ENCODE peak calls at places on chromosomes 13 and 19, in four cellular contexts. K is IMR-90; U is colonic mucosa; T is CD8-positive, alpha-beta memory T cell. Q is an unnamed sample. For H3K36me3, the result is how much of the 10 kb centered on the place peaks cover.

GRCh38 chr19:18232540-18233223 is 6.4 kb upstream of the PDE4C start:
- DNase-seq in K (no peak), U (no peak), T (no peak), Q (no peak)

GRCh38 chr13:74115138-74115537 is 19.1 kb downstream of the KLF12 start:
- DNase-seq in K (peak), U (no peak), T (no peak), Q (no peak)

GRCh38 chr13:28136916-28137315 is 1.4 kb upstream of the PAN3 start:
- DNase-seq in K (no peak), U (no peak), T (no peak), Q (no peak)

GRCh38 chr19:58381460-58382220 is 810 bp upstream of the ZNF837 start:
- DNase-seq in K (no peak), U (no peak), T (no peak), Q (no peak)

GRCh38 chr13:99087954-99088491 is 110.2 kb upstream of the DOCK9 start:
- DNase-seq in K (no peak), U (peak), T (no peak), Q (no peak)

GRCh38 chr19:12881172-12881808 is at the start of gene DNASE2:
- DNase-seq in K (peak), U (peak), T (peak), Q (peak)

GRCh38 chr13:95533545-95534135 is 18.9 kb upstream of the CLDN10 start:
- DNase-seq in K (no peak), U (peak), T (no peak), Q (no peak)

GRCh38 chr13:52760078-52760477 is 20.5 kb upstream of the CNMD start:
- DNase-seq in K (no peak), U (no peak), T (no peak), Q (peak)

GRCh38 chr19:38039966-38040365 is 133.0 kb downstream of the SIPA1L3 start:
- DNase-seq in K (peak), U (no peak), T (no peak), Q (no peak)

GRCh38 chr13:100382787-100383186 is 205.8 kb downstream of the GGACT start:
- DNase-seq in K (peak), U (no peak), T (no peak), Q (no peak)

GRCh38 chr19:9848060-9848459 is 12.9 kb downstream of the PIN1 start:
- DNase-seq in K (no peak), U (no peak), T (peak), Q (no peak)

GRCh38 chr19:30307191-30307974 is 64.8 kb upstream of the ZNF536 start:
- DNase-seq in K (no peak), U (no peak), T (no peak), Q (no peak)

GRCh38 chr13:106499905-106500304 is 35.6 kb downstream of the EFNB2 start:
- DNase-seq in K (peak), U (no peak), T (no peak), Q (no peak)

GRCh38 chr19:32873560-32873959 is 4.0 kb upstream of the SLC7A9 start:
- DNase-seq in K (no peak), U (no peak), T (no peak), Q (no peak)

GRCh38 chr19:19697589-19697988 is 28.9 kb downstream of the ZNF101 start:
- DNase-seq in K (no peak), U (no peak), T (no peak), Q (no peak)

GRCh38 chr19:56476671-56477428 is at the start of gene ZNF667:
- DNase-seq in K (peak), U (peak), T (peak), Q (peak)

GRCh38 chr13:41942462-41943094 is 18.3 kb downstream of the VWA8 start:
- DNase-seq in K (peak), U (no peak), T (no peak), Q (no peak)

GRCh38 chr13:111270765-111271164 is 49.7 kb upstream of the TEX29 start:
- DNase-seq in K (peak), U (no peak), T (no peak), Q (no peak)

GRCh38 chr13:20828540-20829364 is 55.0 kb upstream of the EEF1AKMT1 start:
- DNase-seq in K (peak), U (peak), T (peak), Q (no peak)

GRCh38 chr13:71714802-71715375 is 152.1 kb downstream of the DACH1 start:
- DNase-seq in K (no peak), U (no peak), T (no peak), Q (no peak)

GRCh38 chr13:98187862-98188261 is 10.8 kb upstream of the RNF113B start:
- DNase-seq in K (no peak), U (no peak), T (no peak), Q (no peak)

GRCh38 chr19:10868872-10869547 is 2.3 kb upstream of the CARM1 start:
- DNase-seq in K (no peak), U (no peak), T (no peak), Q (no peak)

GRCh38 chr19:30596813-30597399 is 224.7 kb downstream of the ZNF536 start:
- DNase-seq in K (no peak), U (no peak), T (no peak), Q (no peak)

GRCh38 chr13:33691980-33692379 is 126.0 kb upstream of the RFC3 start:
- DNase-seq in K (no peak), U (no peak), T (no peak), Q (no peak)

GRCh38 chr13:23871616-23872220 is 17.5 kb downstream of the MIPEP start:
- DNase-seq in K (peak), U (no peak), T (no peak), Q (no peak)

GRCh38 chr13:29483211-29483610 is 112.3 kb downstream of the SLC7A1 start:
- DNase-seq in K (no peak), U (no peak), T (no peak), Q (peak)

DNA sequence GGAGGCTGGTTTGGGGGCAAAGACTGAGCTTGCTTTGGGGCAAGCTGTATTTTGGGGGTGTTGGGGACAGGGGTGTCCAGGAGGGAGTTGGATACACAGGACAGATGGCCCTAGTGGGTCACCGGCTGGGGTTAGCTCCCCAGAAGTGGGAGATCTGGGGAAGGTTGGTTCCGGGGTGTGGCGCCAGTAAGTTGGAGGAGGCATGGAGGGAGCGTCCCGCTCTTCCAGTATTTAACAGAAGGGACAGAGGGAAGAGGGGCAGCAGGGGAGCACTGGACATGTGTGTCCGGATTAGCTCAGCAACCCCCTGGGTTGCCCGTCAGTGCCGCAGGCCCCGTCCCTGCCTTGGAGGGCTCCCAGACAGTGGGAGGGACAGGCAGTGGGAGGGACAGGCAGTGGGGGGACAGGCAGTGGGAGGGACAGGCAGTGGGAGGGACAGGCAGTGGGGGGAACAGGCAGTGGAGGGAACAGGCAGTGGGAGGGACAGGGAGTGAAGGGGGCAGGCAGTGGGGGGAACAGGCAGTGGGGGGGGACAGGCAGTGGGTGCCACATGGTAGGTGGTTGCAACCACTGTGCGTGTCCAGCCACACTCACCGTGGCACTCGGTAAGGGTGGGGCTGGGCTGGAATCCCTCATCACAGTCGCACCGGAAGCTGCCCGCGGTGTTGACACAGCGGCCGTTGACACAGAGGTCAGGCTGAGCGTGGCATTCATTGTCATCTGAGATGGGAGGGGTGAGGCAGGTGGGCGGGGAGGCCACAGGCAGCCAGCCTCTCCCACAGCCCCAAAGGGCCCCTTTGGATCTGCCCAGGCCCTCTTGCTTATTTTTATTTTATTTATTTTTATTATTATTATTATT is 33.3 kb downstream of the CCL25 start:
- DNase-seq in K (no peak), U (peak), T (no peak), Q (no peak)
- H3K36me3 ChIP-seq in K (under half), U (under half), T (under half), Q (under half)

DNA sequence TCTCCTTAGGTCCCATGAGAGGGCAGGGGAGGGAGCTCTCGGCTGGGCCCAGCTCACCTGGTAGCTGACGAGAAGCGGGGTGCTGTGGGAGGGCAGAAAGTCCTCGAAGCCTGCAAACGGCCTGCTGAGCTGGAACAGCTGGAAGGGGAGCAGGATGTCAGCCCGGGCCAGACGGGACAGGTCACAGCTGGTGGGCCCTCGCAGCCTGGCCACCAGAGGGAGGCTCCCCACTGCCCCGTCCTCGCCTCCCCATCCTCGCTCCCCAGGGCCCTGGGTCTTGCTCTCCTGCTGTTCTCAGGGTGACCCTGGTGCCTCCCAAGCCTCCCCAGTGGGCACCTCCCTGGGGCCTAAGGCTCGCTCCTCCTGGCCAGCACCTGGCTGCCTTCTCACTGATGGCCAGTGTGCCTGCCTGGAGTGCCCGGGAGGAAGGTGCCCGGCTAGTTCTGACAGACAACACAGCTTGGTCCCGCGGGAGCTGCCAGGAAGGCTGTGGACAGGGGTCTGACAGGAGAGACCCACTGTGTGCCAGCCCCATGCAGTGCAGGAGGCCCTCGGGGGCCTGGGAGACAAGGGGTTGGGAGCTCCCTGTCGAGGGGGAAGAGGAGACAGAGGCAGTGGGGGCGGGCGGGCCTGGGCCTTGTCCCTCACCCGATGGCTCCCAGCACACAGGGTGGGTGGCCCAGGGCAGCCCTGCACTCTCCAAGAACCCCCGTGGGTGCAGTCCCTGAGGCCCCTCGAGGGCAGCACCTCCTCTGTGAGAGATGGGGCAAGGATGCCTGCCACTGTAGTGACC is 20.3 kb downstream of the GPX4 start:
- DNase-seq in K (no peak), U (no peak), T (no peak), Q (no peak)
- H3K36me3 ChIP-seq in K (half or more), U (half or more), T (under half), Q (under half)

GRCh38 chr13:93145199-93145598 is 81.4 kb upstream of the GPC6 start:
- DNase-seq in K (no peak), U (no peak), T (no peak), Q (no peak)

GRCh38 chr13:93146584-93147292 is 79.9 kb upstream of the GPC6 start:
- DNase-seq in K (peak), U (no peak), T (no peak), Q (no peak)

GRCh38 chr13:93144031-93144430 is 82.6 kb upstream of the GPC6 start:
- DNase-seq in K (no peak), U (no peak), T (no peak), Q (no peak)

GRCh38 chr13:93140912-93141311 is 85.7 kb upstream of the GPC6 start:
- DNase-seq in K (no peak), U (no peak), T (no peak), Q (no peak)
- H3K36me3 ChIP-seq in K (under half), U (under half), T (under half), Q (under half)

GRCh38 chr13:46778879-46779278 is 18.1 kb downstream of the ESD start:
- DNase-seq in K (peak), U (no peak), T (no peak), Q (no peak)

GRCh38 chr13:46783504-46783903 is 13.5 kb downstream of the ESD start:
- DNase-seq in K (no peak), U (no peak), T (no peak), Q (no peak)

GRCh38 chr13:46778095-46778494 is 18.9 kb downstream of the ESD start:
- DNase-seq in K (peak), U (no peak), T (no peak), Q (no peak)

DNA sequence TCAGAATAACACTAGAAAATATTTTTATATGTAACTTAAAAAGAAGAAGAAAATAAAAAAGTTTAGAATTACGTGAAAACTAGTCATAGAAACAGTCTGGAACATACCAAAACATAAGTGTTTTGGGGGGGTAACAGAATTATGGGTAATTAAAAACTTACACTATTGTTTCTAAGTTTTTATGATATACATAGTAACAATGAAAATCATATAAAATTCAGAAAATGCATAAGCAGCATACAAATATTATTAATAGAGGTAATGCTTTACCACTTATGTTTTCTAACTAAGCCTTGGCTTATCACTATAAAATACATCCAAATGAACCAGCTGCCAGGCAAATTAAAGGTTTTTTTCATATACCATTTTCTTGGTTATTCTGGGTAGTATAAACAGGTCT is 14.9 kb downstream of the ESD start:
- DNase-seq in K (no peak), U (no peak), T (no peak), Q (no peak)
- H3K36me3 ChIP-seq in K (under half), U (under half), T (under half), Q (under half)

GRCh38 chr19:4714016-4714415 is 9.6 kb downstream of the DPP9 start:
- DNase-seq in K (no peak), U (no peak), T (no peak), Q (no peak)

GRCh38 chr19:4713384-4713951 is 10.2 kb downstream of the DPP9 start:
- DNase-seq in K (peak), U (peak), T (no peak), Q (peak)

GRCh38 chr19:4710281-4710600 is 13.4 kb downstream of the DPP9 start:
- DNase-seq in K (no peak), U (no peak), T (no peak), Q (no peak)

GRCh38 chr19:4711211-4711610 is 12.4 kb downstream of the DPP9 start:
- DNase-seq in K (no peak), U (no peak), T (no peak), Q (no peak)

GRCh38 chr19:4712771-4713170 is 10.9 kb downstream of the DPP9 start:
- DNase-seq in K (no peak), U (no peak), T (no peak), Q (no peak)
- H3K36me3 ChIP-seq in K (half or more), U (under half), T (under half), Q (under half)

DNA sequence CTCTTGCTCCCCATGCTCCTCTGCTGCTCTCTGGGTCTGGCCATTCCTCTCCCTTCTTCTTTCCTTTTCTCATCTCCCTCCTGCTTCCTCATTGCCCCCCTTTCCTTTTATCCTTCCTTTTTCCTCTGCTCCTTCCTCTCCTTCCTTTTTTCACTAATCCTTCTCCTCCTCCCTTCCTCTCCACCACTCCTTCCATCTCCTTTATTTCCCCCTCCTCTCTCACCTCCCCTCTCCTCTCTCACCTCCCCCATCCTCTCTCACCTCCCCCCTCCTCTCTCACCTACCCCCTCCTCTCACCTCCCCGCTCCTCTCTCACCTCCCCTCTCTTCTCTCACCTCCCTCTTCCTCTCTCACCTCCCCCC is 13.6 kb downstream of the ARHGEF1 start:
- DNase-seq in K (no peak), U (no peak), T (no peak), Q (no peak)
- H3K36me3 ChIP-seq in K (half or more), U (under half), T (half or more), Q (under half)

DNA sequence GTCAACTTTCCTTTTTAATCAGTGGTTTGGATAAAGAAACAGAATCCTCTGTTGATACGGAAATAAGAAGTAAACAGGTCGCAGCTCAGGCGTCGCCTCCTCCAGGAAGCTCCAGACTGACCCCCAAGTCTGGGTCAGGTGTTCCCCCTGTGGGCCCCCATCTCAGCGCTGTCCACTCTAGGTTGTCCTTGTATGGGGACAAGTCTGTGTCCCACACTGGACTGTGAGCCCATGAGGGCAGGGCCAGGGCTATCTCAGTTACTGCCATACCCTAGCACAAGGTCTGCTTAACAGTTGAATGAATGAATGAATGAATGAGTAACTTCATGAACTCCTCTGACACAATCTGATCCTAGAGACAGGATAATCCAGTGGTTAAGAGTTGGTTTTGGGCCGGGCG is 7.5 kb downstream of the CLASRP start:
- DNase-seq in K (no peak), U (no peak), T (no peak), Q (no peak)
- H3K36me3 ChIP-seq in K (under half), U (under half), T (under half), Q (under half)

Q was measured in prostate gland.